ENCODE peak calls at places on chromosomes 1 and 21, in five cellular contexts. N is choroid plexus epithelial cell, E is OCI-LY7, W is fibroblast of the aortic adventitia, U is A673. L is an unnamed sample.

GRCh38 chr1:26701995-26702679 is 6.3 kb downstream of the ARID1A start:
- DNase-seq in N (no peak), E (no peak), W (no peak), U (no peak), L (no peak)

GRCh38 chr1:92516574-92516973 is 29.8 kb upstream of the GFI1 start:
- DNase-seq in N (no peak), E (no peak), W (no peak), U (no peak), L (no peak)

GRCh38 chr1:66231162-66232077 is 302.5 kb upstream of the SGIP1 start:
- DNase-seq in N (peak), E (no peak), W (no peak), U (peak), L (no peak)

GRCh38 chr1:59814180-59814900 is 409 bp upstream of the HOOK1 start:
- DNase-seq in N (peak), E (no peak), W (no peak), U (peak), L (peak)

GRCh38 chr1:173107696-173108095 is 57.0 kb upstream of the TNFSF18 start:
- DNase-seq in N (no peak), E (no peak), W (no peak), U (no peak), L (no peak)

GRCh38 chr1:30005972-30006619 is 717.3 kb downstream of the MATN1 start:
- DNase-seq in N (no peak), E (no peak), W (no peak), U (no peak), L (no peak)

GRCh38 chr1:98854137-98854536 is 150.5 kb downstream of the PLPPR5 start:
- DNase-seq in N (no peak), E (no peak), W (no peak), U (no peak), L (no peak)

GRCh38 chr1:81867235-81867634 is 66.5 kb downstream of the ADGRL2 start:
- DNase-seq in N (no peak), E (no peak), W (peak), U (no peak), L (no peak)

GRCh38 chr21:31151156-31151555 is 112.9 kb upstream of the KRTAP19-8 start:
- DNase-seq in N (no peak), E (no peak), W (no peak), U (no peak), L (no peak)

GRCh38 chr1:21620461-21620860 is 48.7 kb downstream of the RAP1GAP start:
- DNase-seq in N (no peak), E (no peak), W (peak), U (peak), L (no peak)

GRCh38 chr1:156050376-156050775 is 3.2 kb downstream of the UBQLN4 start:
- DNase-seq in N (no peak), E (no peak), W (no peak), U (no peak), L (no peak)

GRCh38 chr21:39845581-39846130 is 21.6 kb upstream of the PCP4 start:
- DNase-seq in N (peak), E (no peak), W (no peak), U (no peak), L (no peak)

GRCh38 chr21:33801424-33802405 is 113.9 kb downstream of the ATP5PO start:
- DNase-seq in N (peak), E (no peak), W (peak), U (peak), L (no peak)

GRCh38 chr1:24382165-24382577 is 31.4 kb downstream of the STPG1 start:
- DNase-seq in N (no peak), E (no peak), W (no peak), U (no peak), L (no peak)

GRCh38 chr1:170661646-170662411 is 2.1 kb upstream of the PRRX1 start:
- DNase-seq in N (peak), E (no peak), W (peak), U (peak), L (peak)

GRCh38 chr1:113984710-113985109 is 5.4 kb downstream of the OLFML3 start:
- DNase-seq in N (no peak), E (no peak), W (no peak), U (no peak), L (no peak)

GRCh38 chr1:180862305-180862704 is 50.4 kb upstream of the KIAA1614 start:
- DNase-seq in N (peak), E (no peak), W (no peak), U (no peak), L (no peak)

GRCh38 chr1:176188604-176189003 is 18.5 kb downstream of the COP1 start:
- DNase-seq in N (no peak), E (no peak), W (no peak), U (no peak), L (no peak)

GRCh38 chr1:14598498-14599172 is at the start of gene KAZN:
- DNase-seq in N (no peak), E (no peak), W (no peak), U (peak), L (peak)
- TF ChIP-seq CTCF in N (no peak), E (no peak), W (no peak), U (no peak), L (no peak)

DNA sequence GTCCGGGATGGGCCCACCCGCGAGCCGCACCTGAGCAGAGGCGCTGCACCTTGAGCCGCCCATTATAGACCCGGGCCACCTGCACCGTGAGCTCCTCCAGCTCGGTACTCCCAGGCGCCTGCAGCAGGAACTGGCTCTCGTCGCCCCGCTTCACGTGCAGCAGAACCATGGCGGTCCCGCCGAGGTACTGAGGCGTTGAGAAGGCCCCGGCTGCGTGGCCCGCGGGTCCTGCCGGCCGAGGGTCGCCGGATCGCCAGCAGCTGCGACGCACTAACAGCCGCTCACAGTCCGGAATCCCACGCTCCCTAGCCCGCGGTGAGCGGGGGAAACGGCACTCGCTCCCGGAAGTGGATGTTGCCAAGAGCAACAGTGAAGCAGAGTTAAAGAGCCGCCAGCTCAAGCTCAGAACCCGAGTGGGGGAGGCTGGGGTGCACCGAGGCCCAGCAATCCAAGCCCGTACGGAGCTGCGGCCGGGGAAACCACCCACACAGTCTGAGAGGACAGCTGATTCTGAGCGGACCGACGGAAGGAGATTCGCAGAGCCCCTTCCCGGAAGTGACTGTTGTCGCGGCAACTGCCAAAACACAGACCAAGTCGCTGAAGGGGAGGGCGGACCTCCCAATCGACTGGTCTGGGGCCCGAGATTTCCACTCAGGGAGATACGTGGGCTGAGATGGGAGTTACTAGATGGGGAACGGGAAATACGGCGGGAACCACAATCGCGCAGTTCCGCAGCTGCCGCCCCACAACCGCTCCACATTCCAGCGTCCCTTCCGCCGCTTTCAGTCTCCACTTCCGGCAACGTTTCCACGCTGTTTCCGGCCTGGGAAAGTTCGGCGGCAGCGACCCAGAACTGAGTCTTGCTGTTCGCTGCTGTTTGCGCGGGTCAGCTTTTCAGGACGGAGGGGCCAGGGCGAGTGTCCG is at the start of gene CFAP298:
- DNase-seq in N (peak), E (peak), W (peak), U (peak), L (peak)
- TF ChIP-seq CTCF in N (no peak), E (no peak), W (no peak), U (no peak), L (no peak)

GRCh38 chr1:8705104-8705503 is 112.3 kb downstream of the RERE start:
- DNase-seq in N (no peak), E (no peak), W (no peak), U (no peak), L (no peak)

GRCh38 chr1:8699679-8700078 is 117.8 kb downstream of the RERE start:
- DNase-seq in N (no peak), E (no peak), W (no peak), U (no peak), L (no peak)

GRCh38 chr1:8706291-8706690 is 111.1 kb downstream of the RERE start:
- DNase-seq in N (no peak), E (no peak), W (no peak), U (no peak), L (no peak)

GRCh38 chr1:8702121-8702520 is 115.3 kb downstream of the RERE start:
- DNase-seq in N (peak), E (no peak), W (peak), U (peak), L (peak)

GRCh38 chr1:8702848-8703810 is 114.3 kb downstream of the RERE start:
- DNase-seq in N (peak), E (peak), W (peak), U (peak), L (peak)
- TF ChIP-seq CTCF in N (no peak), E (no peak), W (peak), U (no peak), L (peak)

GRCh38 chr1:226309398-226310122 is 596 bp upstream of the LIN9 start:
- DNase-seq in N (peak), E (peak), W (peak), U (no peak), L (no peak)
- TF ChIP-seq CTCF in N (peak), E (no peak), W (peak), U (no peak), L (no peak)

DNA sequence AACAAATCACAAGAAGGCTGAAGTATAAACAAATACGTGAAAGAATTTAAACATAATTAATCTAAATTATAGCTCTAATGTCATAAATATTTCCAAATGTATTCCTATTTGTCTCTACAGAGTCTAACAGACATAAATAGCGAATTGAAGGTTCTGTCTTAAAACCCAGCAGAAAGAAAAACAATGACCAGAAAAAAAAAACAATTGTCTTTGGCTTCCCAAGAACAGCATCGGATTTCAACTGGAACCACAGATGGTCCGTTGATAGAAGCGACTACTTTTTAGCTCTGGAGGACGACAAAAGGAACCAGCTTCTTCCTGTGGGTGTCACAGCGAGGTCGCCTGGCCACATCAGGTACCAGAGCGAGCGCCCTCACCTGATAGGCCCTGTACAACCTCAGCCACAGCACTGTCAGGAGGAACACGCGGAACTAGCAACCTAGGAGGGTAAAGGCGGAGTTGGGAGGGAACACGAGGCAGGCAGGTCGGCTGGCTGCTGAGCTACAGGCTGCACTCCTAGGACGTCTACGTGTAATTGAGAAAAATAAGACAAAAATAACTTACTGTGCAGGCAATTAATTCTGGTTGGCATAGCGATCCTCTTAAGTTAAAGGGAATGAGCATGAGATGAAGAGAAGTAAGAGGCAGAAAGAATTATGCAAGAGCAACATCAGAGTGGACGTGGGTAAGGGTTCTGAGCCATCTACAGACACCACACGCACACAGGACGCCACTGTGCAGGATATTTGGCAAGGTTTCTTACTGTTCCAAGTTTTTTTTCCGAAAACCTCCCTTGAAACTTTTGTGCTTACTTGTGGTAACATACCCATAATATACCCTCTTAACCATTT is 16.7 kb upstream of the PRDM15 start:
- DNase-seq in N (peak), E (peak), W (no peak), U (no peak), L (peak)
- TF ChIP-seq CTCF in N (no peak), E (peak), W (no peak), U (no peak), L (peak)

L was measured in GM20000.